ENCODE peak calls at places on chromosomes 6 and 20, in eight cellular contexts. M is uterus, Q is body of pancreas, X is choroid plexus epithelial cell, G is trophoblast cell, J is cardiac fibroblast, F is SJSA1, Y is dorsolateral prefrontal cortex. S is an unnamed sample.
A peak's percentile ranks its signal among the peaks of the same experiment; 100 is the strongest.

GRCh38 chr20:26208296-26209091 is 511.8 kb upstream of the ZNF337 start:
- DNase-seq in J (no peak), G (no peak), M (no peak), Q (peak; percentile 13), Y (peak; percentile 27), X (peak; percentile 1), F (peak; percentile 12), S (no peak)

GRCh38 chr6:87393026-87393622 is 14.6 kb upstream of the CFAP206 start:
- DNase-seq in F (peak; percentile 67), G (peak; percentile 82), J (peak; percentile 81), X (peak; percentile 85), Y (no peak), M (no peak), Q (peak; percentile 15), S (peak; percentile 80)

GRCh38 chr6:105402090-105402980 is 547 bp downstream of the PREP start:
- DNase-seq in J (peak; percentile 58), Y (no peak), G (peak; percentile 50), X (peak; percentile 55), M (no peak), Q (no peak), F (peak; percentile 60), S (peak; percentile 49)

GRCh38 chr6:44665683-44666082 is 278.2 kb downstream of the CDC5L start:
- DNase-seq in X (no peak), Y (no peak), G (peak; percentile 85), F (no peak), M (no peak), J (no peak), Q (no peak), S (peak; percentile 23)

GRCh38 chr6:10412165-10412947 is 2.5 kb downstream of the TFAP2A start:
- DNase-seq in F (peak; percentile 96), M (no peak), Q (no peak), X (peak; percentile 59), J (peak; percentile 52), Y (peak; percentile 36), G (peak; percentile 79), S (peak; percentile 75)

GRCh38 chr20:14413835-14414234 is 76.4 kb upstream of the FLRT3 start:
- DNase-seq in Y (no peak), G (no peak), F (no peak), X (no peak), J (no peak), Q (no peak), M (no peak), S (no peak)

GRCh38 chr6:31821301-31822037 is 6.1 kb upstream of the HSPA1B start:
- DNase-seq in G (peak; percentile 74), F (peak; percentile 80), M (peak; percentile 72), X (peak; percentile 46), Q (peak; percentile 52), Y (peak; percentile 75), J (peak; percentile 36), S (peak; percentile 43)

GRCh38 chr6:38554700-38555413 is 84.9 kb downstream of the BTBD9 start:
- DNase-seq in F (peak; percentile 34), M (no peak), Y (no peak), J (peak; percentile 60), Q (no peak), X (peak; percentile 61), G (no peak), S (peak; percentile 22)

GRCh38 chr6:13261464-13261994 is 66.8 kb downstream of the TBC1D7 start:
- DNase-seq in Y (no peak), G (no peak), J (no peak), F (no peak), M (no peak), X (no peak), Q (no peak), S (no peak)

GRCh38 chr6:38364127-38364526 is 275.6 kb downstream of the BTBD9 start:
- DNase-seq in J (peak; percentile 49), Q (no peak), F (no peak), M (no peak), G (no peak), Y (no peak), X (no peak), S (no peak)

GRCh38 chr6:158684745-158685355 is 35.0 kb downstream of the SYTL3 start:
- DNase-seq in X (peak; percentile 50), Y (no peak), M (no peak), G (peak; percentile 32), J (no peak), Q (no peak), F (no peak), S (no peak)

GRCh38 chr20:8421981-8422380 is 289.9 kb downstream of the PLCB1 start:
- DNase-seq in Q (no peak), Y (no peak), M (no peak), F (no peak), G (no peak), X (no peak), J (no peak), S (peak; percentile 33)

GRCh38 chr6:8017276-8017701 is 46.9 kb downstream of the BLOC1S5 start:
- DNase-seq in F (no peak), J (peak; percentile 41), Q (no peak), G (no peak), Y (no peak), M (no peak), X (peak; percentile 53), S (no peak)

GRCh38 chr6:107656883-107657282 is 167.0 kb downstream of the SOBP start:
- DNase-seq in Y (no peak), X (no peak), F (no peak), G (no peak), J (no peak), M (no peak), Q (no peak), S (no peak)

GRCh38 chr20:6632187-6632586 is 135.3 kb upstream of the BMP2 start:
- DNase-seq in F (no peak), G (peak; percentile 6), Y (peak; percentile 47), J (peak; percentile 44), Q (peak; percentile 26), M (no peak), X (peak; percentile 41), S (peak; percentile 42)

GRCh38 chr20:3751664-3752385 is 15.7 kb downstream of the ADISSP start:
- DNase-seq in M (no peak), Y (no peak), Q (peak; percentile 61), J (peak; percentile 20), X (no peak), F (no peak), G (peak; percentile 47), S (no peak)
- H3K4me3 ChIP-seq in M (no peak overlapping the region), Y (peak overlapping the region; percentile 35), Q (peak overlapping the region; percentile 16), J (peak overlapping the region; percentile 21), X (no peak overlapping the region), F (no peak overlapping the region), G (peak overlapping the region; percentile 63), S (no peak overlapping the region)

DNA sequence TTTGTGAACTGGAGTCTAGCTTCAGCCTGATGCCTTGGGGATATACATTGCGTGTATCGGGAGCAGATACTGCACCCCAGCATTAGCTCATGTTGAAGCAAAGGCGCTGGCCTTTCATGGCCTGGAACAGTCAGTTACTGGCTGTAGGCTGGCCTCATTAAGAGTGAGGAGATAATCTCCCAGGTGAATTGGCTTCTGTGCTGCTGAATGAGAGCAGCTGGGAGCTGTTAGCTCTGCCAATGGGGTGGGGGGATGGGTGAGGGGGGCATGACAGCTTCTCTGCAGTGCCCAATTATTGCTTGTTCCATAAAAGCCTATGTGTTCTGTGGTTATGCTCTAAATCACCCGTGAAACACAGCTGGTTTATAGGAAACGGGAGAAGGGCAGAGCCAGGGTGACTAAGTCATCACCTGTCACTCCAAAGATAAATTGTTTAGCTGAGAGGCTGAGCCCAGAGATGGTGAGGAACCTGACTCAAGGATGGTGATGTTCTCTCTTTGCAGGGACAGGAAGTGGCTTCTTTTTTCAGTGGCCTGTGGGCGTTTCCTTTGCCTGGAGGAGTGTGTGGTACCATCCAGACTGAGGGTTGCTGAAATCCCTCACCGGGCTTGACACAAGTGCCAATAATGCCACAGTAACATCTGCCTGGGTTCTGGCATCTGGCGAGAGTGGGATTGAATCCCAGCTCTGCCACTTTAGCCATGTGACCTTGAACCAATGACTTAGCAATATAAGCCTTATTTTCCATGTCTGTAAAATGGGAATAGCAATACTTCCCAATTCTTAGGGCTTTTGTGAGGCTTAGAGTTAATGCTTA is 170.8 kb downstream of the BCAS1 start:
- DNase-seq in F (peak; percentile 45), G (no peak), X (no peak), Q (peak; percentile 24), M (no peak), J (peak; percentile 72), Y (no peak), S (peak; percentile 58)
- H3K4me3 ChIP-seq in F (no peak overlapping the region), G (no peak overlapping the region), X (no peak overlapping the region), Q (no peak overlapping the region), M (no peak overlapping the region), J (no peak overlapping the region), Y (no peak overlapping the region), S (no peak overlapping the region)

DNA sequence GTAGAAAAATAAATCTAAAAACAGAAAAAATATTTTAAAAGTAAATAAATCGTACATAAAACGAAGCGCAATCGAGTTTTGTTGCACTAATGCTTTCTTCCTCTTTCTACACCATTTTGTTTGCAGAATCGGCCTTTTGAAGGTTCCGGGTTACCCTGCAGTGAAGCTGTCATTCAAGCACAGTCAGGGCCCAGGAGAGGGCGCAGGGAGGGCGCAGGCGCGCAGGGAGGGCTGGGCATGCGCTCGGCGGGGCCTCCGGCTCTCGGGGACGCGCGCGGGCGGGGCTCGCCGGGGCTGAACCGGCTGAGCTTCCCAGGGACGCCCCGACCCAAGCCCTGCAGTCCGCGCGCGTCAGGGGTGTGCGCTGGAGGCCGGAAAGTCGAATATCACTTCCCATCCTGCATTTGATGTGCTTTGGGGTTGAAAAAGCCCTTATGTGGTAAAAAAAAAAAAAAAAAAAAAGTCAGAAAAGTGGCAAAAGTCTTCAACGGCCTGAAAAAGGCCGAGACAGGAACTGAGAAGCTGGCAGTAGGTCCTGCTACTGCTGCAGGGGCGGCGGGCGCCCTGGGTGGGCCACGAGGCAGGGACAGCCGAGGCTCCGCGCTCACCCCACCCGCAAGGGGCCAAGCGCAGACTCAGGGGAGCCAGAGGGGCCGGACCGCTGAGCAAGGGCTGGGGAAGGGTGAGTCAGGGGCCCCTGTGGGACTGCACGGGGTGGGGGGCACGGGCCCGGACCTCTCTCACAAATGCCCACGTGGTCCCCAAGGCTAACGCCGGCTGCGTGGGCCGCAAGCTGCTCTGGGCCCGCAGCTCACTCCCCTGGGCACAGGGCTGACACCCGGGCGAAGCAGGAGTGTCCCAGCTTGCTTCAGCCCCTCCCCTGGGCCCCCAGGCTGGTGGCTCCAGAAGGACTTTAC is 40.5 kb downstream of the THBS2 start:
- DNase-seq in Y (peak; percentile 92), F (peak; percentile 88), M (peak; percentile 93), J (peak; percentile 90), X (peak; percentile 93), G (peak; percentile 85), Q (peak; percentile 92), S (peak; percentile 89)
- H3K4me3 ChIP-seq in Y (peak overlapping the region; percentile 48), F (peak overlapping the region; percentile 12), M (peak overlapping the region; percentile 5), J (no peak overlapping the region), X (no peak overlapping the region), G (no peak overlapping the region), Q (no peak overlapping the region), S (no peak overlapping the region)

GRCh38 chr20:19647992-19648391 is 110.1 kb upstream of the RIN2 start:
- DNase-seq in X (no peak), G (no peak), Q (no peak), F (no peak), M (no peak), Y (no peak), J (no peak), S (no peak)

GRCh38 chr20:19649041-19649440 is 109.0 kb upstream of the RIN2 start:
- DNase-seq in Y (no peak), X (no peak), G (no peak), Q (no peak), M (no peak), J (no peak), F (no peak), S (no peak)

GRCh38 chr20:19654906-19655305 is 103.2 kb upstream of the RIN2 start:
- DNase-seq in M (no peak), F (no peak), J (no peak), X (no peak), G (no peak), Y (no peak), Q (no peak), S (no peak)

GRCh38 chr20:19653328-19653727 is 104.7 kb upstream of the RIN2 start:
- DNase-seq in J (no peak), M (no peak), X (no peak), Q (no peak), Y (no peak), G (peak; percentile 69), F (no peak), S (no peak)

GRCh38 chr20:19652591-19653026 is 105.4 kb upstream of the RIN2 start:
- DNase-seq in G (no peak), J (no peak), F (no peak), Y (no peak), M (no peak), X (no peak), Q (no peak), S (no peak)
- H3K4me3 ChIP-seq in G (no peak overlapping the region), J (no peak overlapping the region), F (no peak overlapping the region), Y (no peak overlapping the region), M (no peak overlapping the region), X (no peak overlapping the region), Q (no peak overlapping the region), S (no peak overlapping the region)